ENCODE peak calls at places on chromosomes 1 and 21, in seven cellular contexts. X, W, B, L, G, P and D are unnamed samples.

GRCh38 chr1:29649375-29650040 is 413.2 kb downstream of the PTPRU start:
- DNase-seq in P (no peak), W (peak; percentile 3), X (no peak), G (peak; percentile 40), L (peak; percentile 66), B (peak; percentile 71), D (no peak)

GRCh38 chr1:21655748-21656147 is 13.4 kb downstream of the RAP1GAP start:
- DNase-seq in G (no peak), P (peak; percentile 85), L (peak; percentile 63), B (peak; percentile 73), X (no peak), W (no peak), D (no peak)

GRCh38 chr1:41383094-41383852 is 22.0 kb downstream of the FOXO6 start:
- DNase-seq in G (no peak), X (peak; percentile 31), L (no peak), P (peak; percentile 68), W (no peak), B (no peak), D (peak; percentile 46)

GRCh38 chr1:117590273-117590925 is 15.4 kb upstream of the TENT5C start:
- DNase-seq in G (no peak), B (no peak), L (no peak), P (peak; percentile 44), X (peak; percentile 12), W (peak; percentile 68), D (no peak)

GRCh38 chr1:12495725-12496124 is 122.3 kb downstream of the DHRS3 start:
- DNase-seq in B (no peak), P (no peak), G (no peak), L (no peak), X (no peak), W (no peak), D (no peak)

GRCh38 chr1:237042892-237043576 is 1.1 kb downstream of the RYR2 start:
- DNase-seq in L (no peak), X (no peak), G (no peak), P (peak; percentile 60), B (no peak), W (no peak), D (no peak)

GRCh38 chr1:219550171-219550570 is 62.7 kb downstream of the ZC3H11B start:
- DNase-seq in L (no peak), P (no peak), W (no peak), B (no peak), X (no peak), G (no peak), D (no peak)

GRCh38 chr1:21293537-21294265 is 3.4 kb upstream of the ECE1 start:
- DNase-seq in L (no peak), W (no peak), X (no peak), P (no peak), G (no peak), B (no peak), D (no peak)

GRCh38 chr1:41240806-41241747 is 1.0 kb downstream of the SCMH1 start:
- DNase-seq in X (peak; percentile 17), G (peak; percentile 66), W (peak; percentile 57), L (peak; percentile 46), P (peak; percentile 72), B (peak; percentile 32), D (no peak)

GRCh38 chr1:205943245-205943644 is at the start of gene SLC26A9:
- DNase-seq in W (no peak), P (no peak), L (no peak), G (no peak), X (no peak), B (no peak), D (no peak)

GRCh38 chr1:230401763-230402294 is 24.3 kb downstream of the PGBD5 start:
- DNase-seq in B (no peak), G (no peak), L (no peak), P (no peak), X (peak; percentile 26), W (no peak), D (no peak)

GRCh38 chr1:202304370-202304769 is 37.4 kb downstream of the UBE2T start:
- DNase-seq in X (no peak), W (no peak), B (no peak), L (no peak), G (no peak), P (no peak), D (no peak)

GRCh38 chr1:15680614-15681345 is 3.3 kb upstream of the PLEKHM2 start:
- DNase-seq in W (no peak), X (peak; percentile 96), L (peak; percentile 80), P (peak; percentile 51), G (no peak), B (peak; percentile 96), D (peak; percentile 70)

GRCh38 chr1:10943991-10944730 is 68.3 kb upstream of the TARDBP start:
- DNase-seq in W (peak; percentile 87), P (no peak), L (no peak), X (no peak), G (no peak), B (no peak), D (peak; percentile 3)

GRCh38 chr1:174744886-174745285 is 254.9 kb upstream of the CACYBP start:
- DNase-seq in W (no peak), X (peak; percentile 23), G (no peak), L (no peak), B (no peak), P (no peak), D (no peak)

GRCh38 chr1:174748603-174749002 is 251.1 kb upstream of the CACYBP start:
- DNase-seq in X (no peak), G (no peak), P (no peak), L (no peak), B (no peak), W (no peak), D (no peak)

GRCh38 chr1:174743654-174744561 is 255.8 kb upstream of the CACYBP start:
- DNase-seq in P (peak; percentile 76), G (no peak), L (peak; percentile 34), X (peak; percentile 63), W (no peak), B (peak; percentile 28), D (no peak)

GRCh38 chr1:174746024-174746808 is 253.5 kb upstream of the CACYBP start:
- DNase-seq in B (no peak), W (no peak), X (no peak), L (no peak), P (no peak), G (no peak), D (no peak)

GRCh38 chr1:174747613-174748012 is 252.1 kb upstream of the CACYBP start:
- DNase-seq in X (no peak), W (no peak), B (no peak), P (no peak), L (no peak), G (no peak), D (no peak)
- TF ChIP-seq CTCF in X (peak; percentile 29), W (no peak), B (peak; percentile 32), P (no peak), L (peak; percentile 38), G (no peak), D (peak; percentile 24)

GRCh38 chr1:108877858-108878257 is 1.1 kb downstream of the GPSM2 start:
- DNase-seq in B (no peak), X (no peak), W (peak; percentile 25), P (no peak), L (no peak), G (no peak), D (no peak)
- H3K27ac ChIP-seq in B (peak overlapping the region; percentile 81), X (no peak overlapping the region), W (no peak overlapping the region), P (no peak overlapping the region), L (no peak overlapping the region), G (peak overlapping the region; percentile 84), D (no peak overlapping the region)

DNA sequence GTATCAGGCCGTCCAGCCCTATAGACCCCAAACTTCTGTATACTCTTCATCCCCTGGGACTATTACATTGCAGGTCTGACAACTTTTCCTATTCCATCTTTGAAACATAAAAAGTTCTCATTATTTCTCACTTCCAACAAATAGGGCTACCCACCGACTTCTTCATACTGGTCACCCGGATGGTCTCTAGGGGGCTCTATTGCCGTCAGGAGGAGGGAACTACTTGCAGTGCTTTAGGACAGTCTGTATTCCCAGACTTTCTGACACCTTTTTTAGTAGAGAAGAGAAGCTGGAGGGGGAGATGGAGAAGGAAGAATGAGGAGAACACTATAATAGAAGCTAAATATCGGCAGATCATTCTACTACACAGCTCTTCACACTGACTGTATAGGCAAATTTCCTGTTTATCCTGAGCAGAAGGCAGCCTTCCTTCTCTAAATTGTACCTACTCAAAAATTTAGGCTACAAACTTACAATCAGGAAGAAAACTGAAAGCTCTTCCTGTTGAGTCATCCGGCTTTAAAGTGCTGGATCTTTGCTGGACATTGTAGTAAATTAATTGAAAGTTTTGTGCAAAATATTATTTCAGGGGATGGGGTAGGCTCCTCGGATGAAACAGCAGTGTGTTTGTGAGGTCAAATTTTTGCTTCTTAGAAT is 54.6 kb downstream of the CDC7 start:
- DNase-seq in W (no peak), X (peak; percentile 54), L (peak; percentile 12), P (peak; percentile 57), B (no peak), G (peak; percentile 28), D (no peak)
- TF ChIP-seq CTCF in W (no peak), X (peak; percentile 32), L (no peak), P (peak; percentile 76), B (no peak), G (peak; percentile 61), D (peak; percentile 59)

DNA sequence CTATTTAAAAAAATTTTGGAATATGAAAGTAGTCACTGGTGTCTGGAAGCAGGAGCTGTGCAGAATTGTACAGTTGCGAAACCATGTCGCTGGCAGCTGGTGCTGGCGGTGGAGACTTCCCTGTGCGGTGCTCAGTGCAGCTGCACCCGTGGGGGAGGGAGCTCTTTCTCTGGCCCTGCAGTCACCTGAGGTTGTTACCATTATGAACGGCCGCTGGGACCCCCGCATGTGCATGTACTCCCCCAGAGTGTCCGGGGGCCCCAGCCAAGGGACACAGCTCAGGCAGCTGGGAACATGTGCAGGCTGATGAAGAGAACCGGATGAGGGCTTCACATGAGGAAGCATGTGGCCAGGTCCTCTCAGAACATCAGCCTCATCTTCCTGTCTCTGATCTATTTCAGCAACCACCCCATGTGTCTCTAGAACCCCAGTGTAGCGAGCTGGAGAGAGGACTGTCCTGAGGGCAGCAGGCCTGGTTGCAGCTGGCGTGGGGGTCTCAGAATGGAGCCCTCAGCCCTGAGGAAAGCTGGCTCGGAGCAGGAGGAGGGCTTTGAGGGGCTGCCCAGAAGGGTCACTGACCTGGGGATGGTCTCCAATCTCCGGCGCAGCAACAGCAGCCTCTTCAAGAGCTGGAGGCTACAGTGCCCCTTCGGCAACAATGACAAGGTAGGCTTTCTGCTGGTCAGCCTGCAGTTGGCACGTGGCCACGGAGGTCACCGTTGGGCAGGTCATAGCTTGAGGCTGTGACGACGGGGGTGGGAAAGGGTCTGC is at the start of gene TRPM2:
- DNase-seq in B (no peak), G (no peak), L (no peak), X (no peak), W (no peak), P (no peak), D (no peak)
- H3K27ac ChIP-seq in B (no peak within 1 kb of the TSS), G (no peak within 1 kb of the TSS), L (no peak within 1 kb of the TSS), X (no peak within 1 kb of the TSS), W (peak within 1 kb of the TSS; percentile 61), P (no peak within 1 kb of the TSS), D (no peak within 1 kb of the TSS)

DNA sequence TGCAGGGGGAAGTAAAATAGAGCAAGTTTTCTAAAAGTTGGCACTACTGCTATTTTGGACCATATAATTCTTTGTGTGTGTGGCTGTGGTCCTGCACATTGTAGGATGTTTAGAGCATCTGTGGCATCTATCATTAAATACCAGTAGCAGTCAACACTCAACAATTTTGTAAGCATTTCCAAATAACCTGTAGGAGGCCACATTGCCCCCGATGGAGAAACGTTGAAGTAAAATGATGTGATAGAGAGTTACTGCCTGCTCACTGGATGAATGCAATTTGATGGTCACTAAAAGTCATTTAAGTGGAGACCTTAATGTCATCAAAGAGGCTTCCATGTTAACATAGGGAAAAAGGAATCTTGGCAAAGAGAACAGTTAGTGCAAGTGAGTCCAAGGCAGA is 560.8 kb downstream of the NEGR1 start:
- DNase-seq in W (no peak), B (no peak), G (no peak), X (no peak), P (peak; percentile 47), L (no peak), D (no peak)
- TF ChIP-seq CTCF in W (no peak), B (no peak), G (no peak), X (no peak), P (peak; percentile 35), L (no peak), D (no peak)

GRCh38 chr21:41168391-41169257 is 664 bp downstream of the BACE2 start:
- DNase-seq in L (peak; percentile 42), W (peak; percentile 67), P (peak; percentile 65), B (peak; percentile 53), G (peak; percentile 82), X (peak; percentile 68), D (peak; percentile 42)
- H3K27ac ChIP-seq in L (peak overlapping the region; percentile 78), W (peak overlapping the region; percentile 84), P (no peak overlapping the region), B (peak overlapping the region; percentile 93), G (peak overlapping the region; percentile 97), X (peak overlapping the region; percentile 24), D (no peak overlapping the region)